ENCODE peak calls at places on chromosomes 13 and 19, in seven cellular contexts. E is heart right ventricle, I is right cardiac atrium, P is left lung, A is globus pallidus, K is neuronal stem cell, R is T1000. D is an unnamed sample.

GRCh38 chr13:100658363-100658762 is 16.2 kb downstream of the TMTC4 start:
- DNase-seq in E (no peak), I (no peak), P (no peak), A (no peak), K (no peak), R (no peak), D (no peak)

GRCh38 chr13:33230178-33230881 is 55.2 kb downstream of the STARD13 start:
- DNase-seq in E (no peak), I (no peak), P (no peak), A (no peak), K (no peak), R (no peak), D (no peak)

GRCh38 chr19:16585808-16586476 is 13.7 kb upstream of the SLC35E1 start:
- DNase-seq in E (no peak), I (no peak), P (no peak), A (no peak), K (no peak), R (no peak), D (no peak)

GRCh38 chr13:33033361-33033812 is 17.2 kb downstream of the KL start:
- DNase-seq in E (no peak), I (no peak), P (no peak), A (no peak), K (no peak), R (no peak), D (peak)

GRCh38 chr19:55325172-55325571 is at the start of gene TMEM150B:
- DNase-seq in E (no peak), I (peak), P (peak), A (no peak), K (no peak), R (no peak), D (no peak)

GRCh38 chr19:45999653-46000121 is 4.4 kb downstream of the CCDC61 start:
- DNase-seq in E (no peak), I (no peak), P (no peak), A (no peak), K (no peak), R (no peak), D (no peak)

GRCh38 chr19:33064778-33065550 is at the start of gene RHPN2:
- DNase-seq in E (peak), I (peak), P (peak), A (no peak), K (peak), R (peak), D (peak)

GRCh38 chr19:40691421-40692211 is 1.2 kb upstream of the NUMBL start:
- DNase-seq in E (no peak), I (peak), P (no peak), A (no peak), K (no peak), R (no peak), D (no peak)

GRCh38 chr19:18460313-18460712 is 22.4 kb upstream of the ISYNA1 start:
- DNase-seq in E (peak), I (peak), P (no peak), A (no peak), K (no peak), R (peak), D (no peak)

D was measured in lower lobe of right lung.